ENCODE peak calls at places on chromosomes 6 and 20, in five cellular contexts. Y is H1, P is HepG2, R is K562, O is GM12878. S is an unnamed sample.
A peak's percentile ranks its signal among the peaks of the same experiment; 100 is the strongest.

GRCh38 chr6:137641474-137642077 is 147.4 kb upstream of the OLIG3 start:
- DNase-seq in Y (peak; percentile 29), R (peak; percentile 45), O (no peak), P (peak; percentile 79), S (peak; percentile 72)

GRCh38 chr20:2109425-2110210 is 8.0 kb downstream of the STK35 start:
- DNase-seq in O (no peak), P (no peak), R (no peak), Y (no peak), S (no peak)

GRCh38 chr6:36246511-36247268 is 23.2 kb upstream of the PNPLA1 start:
- DNase-seq in P (no peak), Y (no peak), R (no peak), O (no peak), S (no peak)

GRCh38 chr6:116847234-116847633 is 18.4 kb upstream of the GPRC6A start:
- DNase-seq in O (no peak), R (no peak), Y (no peak), P (peak; percentile 59), S (peak; percentile 35)

GRCh38 chr6:43850314-43851203 is 80.5 kb downstream of the VEGFA start:
- DNase-seq in O (no peak), P (no peak), R (no peak), Y (no peak), S (no peak)

GRCh38 chr6:20702366-20702765 is 168.1 kb downstream of the CDKAL1 start:
- DNase-seq in O (no peak), P (no peak), Y (no peak), R (no peak), S (no peak)

GRCh38 chr20:50302463-50303041 is 111.9 kb downstream of the CEBPB start:
- DNase-seq in O (no peak), R (no peak), P (no peak), Y (no peak), S (no peak)

GRCh38 chr6:45327956-45328522 is at the start of gene RUNX2:
- DNase-seq in P (no peak), O (no peak), Y (no peak), R (no peak), S (no peak)

GRCh38 chr20:62258499-62259293 is 20.4 kb downstream of the OSBPL2 start:
- DNase-seq in Y (no peak), R (no peak), O (no peak), P (no peak), S (no peak)

GRCh38 chr6:116461563-116462507 is 660 bp downstream of the CALHM6 start:
- DNase-seq in Y (peak; percentile 60), R (no peak), O (no peak), P (no peak), S (no peak)

GRCh38 chr6:159606786-159607185 is 86.3 kb downstream of the SOD2 start:
- DNase-seq in O (no peak), P (no peak), R (no peak), Y (no peak), S (no peak)

GRCh38 chr6:37049990-37050853 is 44.8 kb downstream of the FGD2 start:
- DNase-seq in R (peak; percentile 67), O (no peak), Y (no peak), P (no peak), S (no peak)

GRCh38 chr20:2697768-2698167 is 5.2 kb downstream of the EBF4 start:
- DNase-seq in R (no peak), Y (no peak), P (no peak), O (no peak), S (no peak)

GRCh38 chr20:25750220-25750764 is 53.6 kb upstream of the ZNF337 start:
- DNase-seq in Y (no peak), O (no peak), R (no peak), P (no peak), S (no peak)

GRCh38 chr6:163332575-163332974 is 81.9 kb upstream of the QKI start:
- DNase-seq in Y (no peak), O (no peak), P (no peak), R (peak; percentile 26), S (no peak)

GRCh38 chr6:148507774-148508173 is 165.1 kb downstream of the SASH1 start:
- DNase-seq in Y (no peak), O (no peak), P (no peak), R (no peak), S (no peak)

GRCh38 chr6:154012852-154013251 is 26.2 kb upstream of the OPRM1 start:
- DNase-seq in O (no peak), R (no peak), Y (no peak), P (no peak), S (no peak)

GRCh38 chr6:35191899-35192298 is 21.9 kb upstream of the SCUBE3 start:
- DNase-seq in Y (no peak), R (no peak), O (no peak), P (no peak), S (no peak)

GRCh38 chr20:49377326-49377725 is 99.5 kb upstream of the ZNFX1 start:
- DNase-seq in R (no peak), P (no peak), Y (no peak), O (no peak), S (no peak)

GRCh38 chr20:34824026-34824860 is 1.2 kb downstream of the NCOA6 start:
- DNase-seq in Y (peak; percentile 15), O (peak; percentile 58), P (peak; percentile 79), R (peak; percentile 72), S (peak; percentile 82)

GRCh38 chr20:57749131-57749690 is 39.4 kb upstream of the PMEPA1 start:
- DNase-seq in R (no peak), Y (no peak), P (no peak), O (no peak), S (no peak)

GRCh38 chr6:1479095-1479494 is 89.7 kb downstream of the FOXF2 start:
- DNase-seq in Y (no peak), P (no peak), R (no peak), O (no peak), S (no peak)

GRCh38 chr6:89356644-89357043 is 4.1 kb upstream of the UBE2J1 start:
- DNase-seq in P (no peak), O (no peak), R (no peak), Y (no peak), S (no peak)

GRCh38 chr6:154447929-154448328 is 62.6 kb downstream of the CNKSR3 start:
- DNase-seq in R (no peak), P (no peak), Y (no peak), O (no peak), S (no peak)

GRCh38 chr6:30424549-30424948 is 64.8 kb upstream of the HLA-E start:
- DNase-seq in Y (no peak), R (no peak), O (no peak), P (no peak), S (no peak)
- TF ChIP-seq SP1 in Y (no peak), R (no peak), O (no peak), P (no peak), S (no peak)

DNA sequence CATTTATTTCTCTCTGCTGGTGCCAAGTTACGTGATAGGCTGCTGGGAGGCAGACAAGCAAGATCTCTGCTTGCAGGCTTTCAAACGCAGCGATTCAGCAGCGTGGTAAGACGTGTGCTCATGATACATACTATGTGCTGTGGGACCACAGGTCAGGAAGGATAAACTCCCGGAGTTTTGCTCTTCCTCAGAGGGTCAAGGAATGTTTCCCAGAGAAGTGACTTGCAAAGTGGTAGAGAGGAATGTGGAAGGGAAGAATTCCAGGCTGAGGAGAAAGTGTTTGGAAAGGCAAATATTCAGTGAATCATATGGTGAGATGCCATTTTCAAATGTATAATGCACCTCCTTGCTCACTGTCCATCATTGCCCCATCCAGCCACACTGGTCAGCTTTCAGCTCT is 46.5 kb downstream of the UTRN start:
- DNase-seq in R (no peak), Y (no peak), O (no peak), P (no peak), S (no peak)
- H3K4me1 ChIP-seq in R (no peaks in the 10 kb centered on the region), Y (peaks cover 25% of the 10 kb centered on the region), O (peaks cover 20% of the 10 kb centered on the region), P (peaks cover 73% of the 10 kb centered on the region), S (peaks cover 40% of the 10 kb centered on the region)

GRCh38 chr6:90583783-90584481 is 2.9 kb downstream of the MAP3K7 start:
- DNase-seq in P (no peak), O (no peak), Y (no peak), R (no peak), S (no peak)

GRCh38 chr6:90583179-90583578 is 3.7 kb downstream of the MAP3K7 start:
- DNase-seq in Y (no peak), O (no peak), P (no peak), R (no peak), S (no peak)

GRCh38 chr6:90584636-90585255 is 2.1 kb downstream of the MAP3K7 start:
- DNase-seq in Y (no peak), O (no peak), P (no peak), R (no peak), S (no peak)

GRCh38 chr6:90586675-90587638 is at the start of gene MAP3K7:
- DNase-seq in R (peak; percentile 79), O (peak; percentile 94), P (peak; percentile 95), Y (peak; percentile 85), S (peak; percentile 95)
- TF ChIP-seq POLR2AphosphoS5 in R (peak; percentile 72), O (peak; percentile 86), P (peak; percentile 67), Y (peak; percentile 87), S (peak; percentile 81)

DNA sequence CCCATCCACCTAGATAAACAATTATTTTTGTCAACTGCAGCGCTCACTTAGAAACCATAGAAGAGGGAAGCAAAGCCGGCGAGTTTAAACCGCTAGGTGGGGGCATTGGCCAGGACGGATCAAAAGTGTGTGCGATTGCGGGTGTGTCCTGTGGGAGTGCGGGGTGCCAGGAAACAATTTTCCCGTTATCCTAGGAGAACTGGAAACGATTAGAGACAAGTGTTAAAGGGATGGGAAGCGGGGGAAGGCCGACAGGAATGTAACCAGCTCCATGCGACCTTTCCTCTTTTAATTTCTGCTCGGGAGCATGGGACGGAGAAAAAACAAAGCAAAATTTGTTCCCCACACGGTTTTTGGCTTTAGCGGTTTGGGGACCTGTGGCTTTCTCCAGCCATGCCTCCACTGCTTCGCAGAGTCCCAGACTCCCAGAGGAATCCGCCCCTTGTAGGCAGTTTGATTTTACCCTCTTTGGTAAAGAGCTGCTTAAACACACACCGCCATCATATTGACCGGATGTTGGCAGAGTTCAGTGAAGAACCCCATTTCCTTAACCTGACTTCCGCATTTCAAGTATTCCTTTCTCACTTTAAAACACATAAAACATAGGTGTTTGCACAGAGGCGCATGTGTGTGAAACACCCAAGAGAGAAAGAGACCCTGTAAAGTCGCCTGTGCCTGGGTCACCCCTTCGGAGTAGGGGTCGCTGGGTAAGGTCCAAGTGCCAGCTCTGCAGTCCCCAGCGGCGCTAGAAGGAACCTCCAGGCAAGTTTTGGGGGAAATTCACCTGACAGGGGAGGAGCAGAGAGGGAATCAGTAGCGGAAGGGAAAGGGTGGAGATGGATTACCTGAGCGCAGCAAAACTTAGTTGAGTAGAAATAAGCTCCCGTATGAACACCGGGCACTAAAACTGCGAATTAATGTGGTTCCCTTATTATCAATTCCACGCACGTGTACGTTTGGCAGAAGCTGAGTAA is 3.1 kb upstream of the HTR1B start:
- DNase-seq in O (no peak), R (no peak), P (peak; percentile 20), Y (no peak), S (no peak)
- TF ChIP-seq SP1 in O (no peak), R (no peak), P (no peak), Y (no peak), S (no peak)

GRCh38 chr20:59458645-59459044 is 145.7 kb upstream of the PHACTR3 start:
- DNase-seq in Y (no peak), O (no peak), P (no peak), R (peak; percentile 15), S (no peak)
- H3K4me1 ChIP-seq in Y (no peaks in the 10 kb centered on the region), O (no peaks in the 10 kb centered on the region), P (no peaks in the 10 kb centered on the region), R (no peaks in the 10 kb centered on the region), S (peaks cover 4% of the 10 kb centered on the region)

GRCh38 chr20:44711237-44711636 is 3.9 kb upstream of the CCN5 start:
- DNase-seq in P (no peak), Y (no peak), O (no peak), R (no peak), S (no peak)
- TF ChIP-seq POLR2AphosphoS5 in P (no peak), Y (no peak), O (no peak), R (no peak), S (no peak)